ENCODE peak calls at places on chromosomes 4 and X, in ten cellular contexts. G is thoracic aorta, E is A549, Z is heart left ventricle, O is tibial artery, U is SK-N-SH, T is AG10803, Y is lower leg skin, X is breast epithelium, F is cardiac muscle cell. H is an unnamed sample.

GRCh38 chrX:151896734-151897474 is 15.8 kb upstream of the MAGEA4 start:
- DNase-seq in T (peak), E (peak), U (no peak), X (no peak), O (no peak), G (no peak), Z (no peak), F (no peak), Y (no peak), H (no peak)

GRCh38 chrX:71958281-71958675 is 47.6 kb downstream of the NHSL2 start:
- DNase-seq in Z (no peak), G (no peak), O (no peak), X (no peak), Y (no peak), F (no peak), T (no peak), U (no peak), E (no peak), H (no peak)

GRCh38 chrX:8504451-8504850 is 39.8 kb downstream of the VCX3B start:
- DNase-seq in Z (no peak), X (no peak), Y (no peak), E (peak), O (no peak), G (no peak), F (no peak), U (no peak), T (no peak), H (no peak)

GRCh38 chr4:127505203-127505602 is 127.6 kb upstream of the INTU start:
- DNase-seq in U (peak), G (no peak), X (no peak), T (peak), E (no peak), F (peak), Z (no peak), O (no peak), Y (no peak), H (no peak)

GRCh38 chr4:150510176-150510875 is 71.6 kb upstream of the MAB21L2 start:
- DNase-seq in X (no peak), Y (no peak), T (peak), F (no peak), E (peak), O (no peak), U (no peak), G (no peak), Z (no peak), H (no peak)

GRCh38 chrX:42384956-42385355 is 393.0 kb downstream of the PPP1R2C start:
- DNase-seq in F (no peak), O (no peak), T (no peak), G (no peak), Y (no peak), E (no peak), X (no peak), Z (no peak), U (no peak), H (no peak)

GRCh38 chr4:188190461-188190860 is 51.2 kb downstream of the TRIML1 start:
- DNase-seq in X (no peak), U (no peak), Y (no peak), Z (no peak), G (no peak), E (no peak), T (no peak), O (no peak), F (no peak), H (no peak)

GRCh38 chrX:70479197-70479969 is 34.7 kb downstream of the DLG3 start:
- DNase-seq in Y (no peak), T (peak), O (no peak), E (peak), U (no peak), F (no peak), X (no peak), Z (no peak), G (no peak), H (no peak)

GRCh38 chrX:111098874-111099273 is 2.9 kb downstream of the PAK3 start:
- DNase-seq in O (no peak), G (no peak), X (no peak), T (no peak), Z (no peak), Y (no peak), F (peak), U (peak), E (peak), H (peak)

GRCh38 chr4:160403066-160403465 is 1300.2 kb downstream of the RAPGEF2 start:
- DNase-seq in G (no peak), Y (no peak), X (no peak), E (no peak), U (no peak), F (no peak), T (no peak), Z (no peak), O (no peak), H (no peak)

GRCh38 chr4:95304898-95305297 is 243.9 kb downstream of the UNC5C start:
- DNase-seq in O (no peak), Y (no peak), F (peak), G (no peak), X (no peak), U (no peak), T (peak), Z (no peak), E (peak), H (no peak)

GRCh38 chrX:38804481-38805293 is 3.4 kb downstream of the MID1IP1 start:
- DNase-seq in U (peak), T (no peak), F (peak), E (peak), X (peak), G (no peak), O (peak), Z (peak), Y (no peak), H (peak)

GRCh38 chrX:9433596-9433995 is 31.3 kb upstream of the TBL1X start:
- DNase-seq in E (no peak), Y (no peak), X (no peak), U (no peak), T (peak), O (no peak), Z (no peak), F (no peak), G (no peak), H (no peak)

GRCh38 chr4:79147251-79147650 is 178.6 kb downstream of the NAA11 start:
- DNase-seq in U (no peak), Z (no peak), Y (no peak), X (no peak), G (no peak), E (no peak), F (no peak), O (no peak), T (no peak), H (no peak)

GRCh38 chrX:119325456-119325855 is 73.7 kb upstream of the SLC25A43 start:
- DNase-seq in Z (no peak), G (no peak), F (no peak), T (peak), Y (no peak), U (no peak), X (no peak), O (no peak), E (no peak), H (no peak)

GRCh38 chr4:126916626-126917140 is 716.1 kb upstream of the INTU start:
- DNase-seq in E (no peak), O (no peak), X (no peak), F (no peak), T (peak), Z (no peak), G (no peak), U (no peak), Y (peak), H (no peak)

GRCh38 chrX:13123247-13123856 is 78.9 kb upstream of the FAM9C start:
- DNase-seq in O (no peak), X (no peak), E (peak), Y (no peak), U (no peak), F (no peak), T (no peak), G (no peak), Z (no peak), H (no peak)

GRCh38 chrX:114619874-114620273 is 36.0 kb downstream of the HTR2C start:
- DNase-seq in F (peak), Y (no peak), U (peak), G (no peak), O (no peak), E (no peak), X (no peak), T (peak), Z (no peak), H (peak)

GRCh38 chr4:3652586-3652985 is 113.6 kb upstream of the ADRA2C start:
- DNase-seq in G (no peak), U (no peak), X (no peak), Z (no peak), F (no peak), Y (no peak), T (no peak), O (no peak), E (no peak), H (no peak)

GRCh38 chr4:87989765-87990164 is 14.3 kb downstream of the SPP1 start:
- DNase-seq in O (no peak), F (no peak), G (no peak), T (no peak), Z (no peak), X (no peak), U (no peak), E (no peak), Y (no peak), H (no peak)

GRCh38 chrX:30488092-30488491 is 89.5 kb downstream of the TASL start:
- DNase-seq in T (peak), O (no peak), E (peak), F (peak), G (no peak), Y (no peak), Z (no peak), U (no peak), X (no peak), H (peak)

GRCh38 chr4:81504685-81505598 is 33.2 kb upstream of the RASGEF1B start:
- DNase-seq in X (no peak), U (no peak), T (no peak), E (no peak), Y (peak), G (no peak), F (no peak), Z (peak), O (peak), H (peak)

GRCh38 chr4:78656968-78657445 is 105.4 kb downstream of the ANXA3 start:
- DNase-seq in G (no peak), O (no peak), F (no peak), E (no peak), Y (peak), U (no peak), T (peak), X (no peak), Z (no peak), H (peak)

DNA sequence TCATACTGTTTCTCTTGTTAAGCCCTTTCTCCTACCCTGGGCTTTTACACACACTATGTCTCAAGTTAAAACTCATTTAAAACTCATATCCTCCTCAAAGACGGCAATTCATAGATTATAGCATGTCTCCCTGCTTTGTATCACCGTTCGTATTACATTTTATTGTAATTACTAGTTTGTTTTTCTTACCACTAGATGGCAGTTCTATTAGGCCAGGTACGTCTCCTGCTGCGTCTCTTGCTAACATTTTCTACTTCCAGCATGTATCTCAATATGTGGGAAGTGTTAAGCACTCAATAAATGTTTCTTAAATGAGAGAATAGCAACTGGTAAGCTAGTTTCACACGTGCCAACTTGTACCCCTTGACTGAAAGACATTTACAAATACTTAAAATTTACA is 450.3 kb upstream of the PCDH7 start:
- DNase-seq in U (no peak), F (peak), X (no peak), O (no peak), Y (no peak), T (no peak), Z (no peak), G (no peak), E (peak), H (no peak)
- TF ChIP-seq CTCF in U (peak), F (no peak), X (peak), O (no peak), Y (no peak), T (no peak), Z (no peak), G (no peak), E (peak), H (no peak)

DNA sequence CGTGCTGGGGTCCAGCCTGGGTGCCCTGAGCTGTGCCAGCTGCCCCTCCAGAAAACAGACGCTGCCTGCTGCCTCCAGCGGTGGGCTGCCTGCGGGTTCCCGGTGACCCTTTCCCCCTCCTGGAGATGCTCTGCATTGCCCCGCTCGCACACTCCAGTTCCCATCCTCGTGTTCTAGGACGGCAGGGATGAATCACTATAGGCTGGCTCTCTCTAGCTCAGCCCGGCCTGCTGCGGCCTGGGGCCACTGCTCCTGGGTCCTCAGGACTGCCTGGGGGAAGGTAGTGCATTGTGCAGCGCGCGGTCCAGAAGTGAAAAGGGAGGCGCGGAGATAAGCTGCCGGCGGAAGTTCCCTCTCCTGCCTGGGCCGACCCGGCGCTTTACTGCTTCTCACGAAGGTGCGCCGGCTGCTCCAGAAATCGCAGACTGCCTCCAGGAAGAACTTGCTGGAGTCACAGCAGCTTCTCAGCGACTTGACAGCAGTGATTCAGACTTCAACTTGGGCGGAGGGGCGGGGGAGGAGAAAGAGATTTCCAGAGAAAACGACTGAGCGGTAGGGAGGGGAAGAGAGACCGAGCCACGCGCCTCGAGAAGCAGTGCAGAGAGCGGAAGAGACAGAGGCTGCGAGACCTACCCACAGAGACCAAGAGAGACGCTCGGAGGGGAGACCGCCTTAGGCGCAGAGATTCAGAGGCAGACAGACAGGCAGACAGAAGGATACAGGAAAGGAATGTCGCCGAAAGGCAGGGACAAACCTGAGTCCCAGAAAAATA is 6.7 kb upstream of the MSX1 start:
- DNase-seq in Z (no peak), O (peak), U (peak), X (no peak), T (peak), Y (peak), F (no peak), E (no peak), G (peak), H (peak)
- H3K4me3 ChIP-seq in Z (peak), O (peak), U (peak), X (peak), T (peak), Y (no peak), F (no peak), E (no peak), G (peak), H (peak)

GRCh38 chr4:112060212-112060611 is 85.0 kb upstream of the FAM241A start:
- DNase-seq in Z (no peak), E (peak), G (no peak), U (peak), X (no peak), Y (no peak), O (no peak), T (peak), F (peak), H (peak)
- TF ChIP-seq CTCF in Z (no peak), E (peak), G (no peak), U (peak), X (no peak), Y (no peak), O (no peak), T (peak), F (peak), H (peak)

GRCh38 chrX:136195247-136195646 is 47.9 kb downstream of the FHL1 start:
- DNase-seq in U (no peak), T (no peak), Z (no peak), Y (no peak), X (no peak), F (no peak), G (no peak), O (no peak), E (no peak), H (no peak)
- H3K4me3 ChIP-seq in U (no peak), T (no peak), Z (no peak), Y (no peak), X (no peak), F (no peak), G (no peak), O (no peak), E (no peak), H (no peak)

GRCh38 chr4:41177016-41177415 is 37.3 kb downstream of the APBB2 start:
- DNase-seq in T (peak), E (peak), G (no peak), Y (no peak), X (no peak), U (no peak), Z (no peak), F (no peak), O (no peak), H (no peak)
- TF ChIP-seq CTCF in T (peak), E (no peak), G (no peak), Y (no peak), X (no peak), U (peak), Z (no peak), F (peak), O (peak), H (no peak)

GRCh38 chr4:185115827-185116232 is 27.2 kb upstream of the SLC25A4 start:
- DNase-seq in X (no peak), G (no peak), F (peak), O (no peak), Y (no peak), Z (peak), T (peak), U (peak), E (peak), H (no peak)
- H3K4me3 ChIP-seq in X (no peak), G (no peak), F (no peak), O (no peak), Y (no peak), Z (no peak), T (no peak), U (peak), E (no peak), H (no peak)